ENCODE peak calls at places on chromosomes 13 and 19, in eight cellular contexts. V is stimulated activated naive CD4-positive, alpha-beta T cell; Y is M059J; Z is anterior cingulate cortex; Q is osteocyte; O is cardiac muscle cell; T is body of pancreas; I is NCI-H774. D is an unnamed sample.

GRCh38 chr19:1265611-1266115 is 3.5 kb upstream of the CIRBP start:
- DNase-seq in V (no peak), Y (peak), Z (no peak), Q (peak), O (peak), T (peak), I (no peak), D (peak)

GRCh38 chr13:31046711-31047279 is 114.3 kb downstream of the TEX26 start:
- DNase-seq in V (no peak), Y (peak), Z (peak), Q (no peak), O (peak), T (peak), I (peak), D (no peak)

GRCh38 chr13:29523199-29523931 is 72.1 kb downstream of the SLC7A1 start:
- DNase-seq in V (no peak), Y (no peak), Z (no peak), Q (no peak), O (peak), T (no peak), I (no peak), D (no peak)

GRCh38 chr13:114058051-114058867 is 74.2 kb downstream of the RASA3 start:
- DNase-seq in V (no peak), Y (no peak), Z (no peak), Q (no peak), O (no peak), T (no peak), I (no peak), D (no peak)

GRCh38 chr19:54029930-54030490 is 33.7 kb downstream of the VSTM1 start:
- DNase-seq in V (peak), Y (peak), Z (peak), Q (no peak), O (peak), T (peak), I (no peak), D (peak)

GRCh38 chr13:112774448-112774792 is 84.6 kb downstream of the ATP11A start:
- DNase-seq in V (no peak), Y (no peak), Z (no peak), Q (no peak), O (no peak), T (no peak), I (no peak), D (no peak)

GRCh38 chr13:97434417-97435296 is 688 bp downstream of the RAP2A start:
- DNase-seq in V (peak), Y (peak), Z (no peak), Q (peak), O (peak), T (peak), I (no peak), D (peak)

GRCh38 chr19:14475251-14476073 is at the start of gene PTGER1:
- DNase-seq in V (no peak), Y (peak), Z (no peak), Q (no peak), O (peak), T (no peak), I (no peak), D (no peak)

GRCh38 chr13:38348890-38349289 is 761 bp upstream of the UFM1 start:
- DNase-seq in V (no peak), Y (peak), Z (no peak), Q (no peak), O (no peak), T (no peak), I (no peak), D (no peak)

GRCh38 chr13:93963266-93964131 is 516.0 kb downstream of the DCT start:
- DNase-seq in V (no peak), Y (peak), Z (no peak), Q (no peak), O (peak), T (no peak), I (peak), D (no peak)

GRCh38 chr19:50495020-50495531 is 15.9 kb downstream of the JOSD2 start:
- DNase-seq in V (no peak), Y (no peak), Z (no peak), Q (no peak), O (no peak), T (no peak), I (no peak), D (no peak)

GRCh38 chr19:17830567-17831418 is 9.5 kb upstream of the INSL3 start:
- DNase-seq in V (peak), Y (peak), Z (peak), Q (no peak), O (peak), T (peak), I (peak), D (no peak)

GRCh38 chr19:2867025-2867991 is at the start of gene ZNF556:
- DNase-seq in V (no peak), Y (peak), Z (no peak), Q (no peak), O (no peak), T (no peak), I (no peak), D (no peak)

GRCh38 chr19:33432408-33433170 is 59.1 kb downstream of the CEBPG start:
- DNase-seq in V (no peak), Y (no peak), Z (no peak), Q (no peak), O (no peak), T (no peak), I (no peak), D (no peak)

GRCh38 chr19:43747557-43748204 is 7.1 kb downstream of the SMG9 start:
- DNase-seq in V (no peak), Y (no peak), Z (no peak), Q (no peak), O (no peak), T (no peak), I (no peak), D (no peak)

GRCh38 chr19:4584670-4585460 is 25.4 kb upstream of the SEMA6B start:
- DNase-seq in V (no peak), Y (no peak), Z (no peak), Q (no peak), O (peak), T (no peak), I (peak), D (no peak)

GRCh38 chr13:46607768-46608553 is 55.0 kb downstream of the LRCH1 start:
- DNase-seq in V (no peak), Y (no peak), Z (no peak), Q (no peak), O (no peak), T (no peak), I (no peak), D (no peak)

GRCh38 chr13:73045036-73045435 is 13.8 kb upstream of the KLF5 start:
- DNase-seq in V (no peak), Y (no peak), Z (no peak), Q (no peak), O (no peak), T (no peak), I (no peak), D (no peak)

D was measured in CD8-positive, alpha-beta T cell.